ENCODE peak calls at places on chromosomes 3 and 15, in six cellular contexts. One of them, this sample, is unnamed.

GRCh38 chr3:111521881-111522280 is 20.1 kb upstream of the CD96 start:
- DNase-seq in A549: no peak
- DNase-seq in neural progenitor cell: no peak
- DNase-seq in mammary epithelial cell: no peak
- DNase-seq in trophoblast cell: no peak
- DNase-seq in IMR-90: peak; percentile 83
- DNase-seq in this sample: no peak

GRCh38 chr3:52005571-52005986 is 9.9 kb upstream of the RPL29 start:
- DNase-seq in A549: no peak
- DNase-seq in neural progenitor cell: peak; percentile 57
- DNase-seq in mammary epithelial cell: peak; percentile 63
- DNase-seq in trophoblast cell: no peak
- DNase-seq in IMR-90: peak; percentile 82
- DNase-seq in this sample: no peak

GRCh38 chr15:68821898-68822380 is 1.2 kb upstream of the ANP32A start:
- DNase-seq in A549: peak; percentile 31
- DNase-seq in neural progenitor cell: peak; percentile 45
- DNase-seq in mammary epithelial cell: peak; percentile 49
- DNase-seq in trophoblast cell: no peak
- DNase-seq in IMR-90: no peak
- DNase-seq in this sample: peak; percentile 8

GRCh38 chr3:42019953-42020260 is 58.0 kb upstream of the ULK4 start:
- DNase-seq in A549: no peak
- DNase-seq in neural progenitor cell: no peak
- DNase-seq in mammary epithelial cell: no peak
- DNase-seq in trophoblast cell: no peak
- DNase-seq in IMR-90: no peak
- DNase-seq in this sample: no peak

GRCh38 chr3:170725285-170725731 is 139.4 kb upstream of the SLC7A14 start:
- DNase-seq in A549: no peak
- DNase-seq in neural progenitor cell: no peak
- DNase-seq in mammary epithelial cell: no peak
- DNase-seq in trophoblast cell: no peak
- DNase-seq in IMR-90: peak; percentile 54
- DNase-seq in this sample: no peak

GRCh38 chr3:23620044-23620443 is 185.7 kb upstream of the UBE2E1 start:
- DNase-seq in A549: no peak
- DNase-seq in neural progenitor cell: no peak
- DNase-seq in mammary epithelial cell: peak; percentile 5
- DNase-seq in trophoblast cell: no peak
- DNase-seq in IMR-90: no peak
- DNase-seq in this sample: no peak

GRCh38 chr3:119880966-119881365 is 99.1 kb downstream of the NR1I2 start:
- DNase-seq in A549: no peak
- DNase-seq in neural progenitor cell: no peak
- DNase-seq in mammary epithelial cell: peak; percentile 13
- DNase-seq in trophoblast cell: no peak
- DNase-seq in IMR-90: peak; percentile 62
- DNase-seq in this sample: no peak

GRCh38 chr3:182983811-182984210 is 3.5 kb upstream of the DCUN1D1 start:
- DNase-seq in A549: no peak
- DNase-seq in neural progenitor cell: no peak
- DNase-seq in mammary epithelial cell: no peak
- DNase-seq in trophoblast cell: peak; percentile 84
- DNase-seq in IMR-90: peak; percentile 36
- DNase-seq in this sample: no peak

GRCh38 chr3:131194816-131195215 is 168.1 kb downstream of the NEK11 start:
- DNase-seq in A549: no peak
- DNase-seq in neural progenitor cell: no peak
- DNase-seq in mammary epithelial cell: no peak
- DNase-seq in trophoblast cell: peak; percentile 92
- DNase-seq in IMR-90: no peak
- DNase-seq in this sample: no peak

GRCh38 chr15:43541785-43542184 is 24.4 kb downstream of the MAP1A start:
- DNase-seq in A549: no peak
- DNase-seq in neural progenitor cell: no peak
- DNase-seq in mammary epithelial cell: no peak
- DNase-seq in trophoblast cell: peak; percentile 11
- DNase-seq in IMR-90: peak; percentile 30
- DNase-seq in this sample: no peak

GRCh38 chr3:194749631-194750271 is 64.1 kb downstream of the FAM43A start:
- DNase-seq in A549: no peak
- DNase-seq in neural progenitor cell: peak; percentile 50
- DNase-seq in mammary epithelial cell: no peak
- DNase-seq in trophoblast cell: no peak
- DNase-seq in IMR-90: no peak
- DNase-seq in this sample: no peak

GRCh38 chr3:101962055-101962454 is 112.7 kb downstream of the NFKBIZ start:
- DNase-seq in A549: no peak
- DNase-seq in neural progenitor cell: no peak
- DNase-seq in mammary epithelial cell: no peak
- DNase-seq in trophoblast cell: no peak
- DNase-seq in IMR-90: peak; percentile 59
- DNase-seq in this sample: no peak

GRCh38 chr3:25044762-25045161 is 383.3 kb upstream of the RARB start:
- DNase-seq in A549: no peak
- DNase-seq in neural progenitor cell: peak; percentile 3
- DNase-seq in mammary epithelial cell: no peak
- DNase-seq in trophoblast cell: no peak
- DNase-seq in IMR-90: no peak
- DNase-seq in this sample: no peak

GRCh38 chr3:4852780-4853748 is 126.2 kb upstream of the BHLHE40 start:
- DNase-seq in A549: no peak
- DNase-seq in neural progenitor cell: no peak
- DNase-seq in mammary epithelial cell: no peak
- DNase-seq in trophoblast cell: peak; percentile 47
- DNase-seq in IMR-90: no peak
- DNase-seq in this sample: peak; percentile 72

GRCh38 chr15:60718661-60719069 is 239.7 kb upstream of the ICE2 start:
- DNase-seq in A549: no peak
- DNase-seq in neural progenitor cell: no peak
- DNase-seq in mammary epithelial cell: no peak
- DNase-seq in trophoblast cell: no peak
- DNase-seq in IMR-90: no peak
- DNase-seq in this sample: no peak

GRCh38 chr15:39269821-39270220 is 311.1 kb upstream of the THBS1 start:
- DNase-seq in A549: no peak
- DNase-seq in neural progenitor cell: no peak
- DNase-seq in mammary epithelial cell: no peak
- DNase-seq in trophoblast cell: no peak
- DNase-seq in IMR-90: no peak
- DNase-seq in this sample: no peak

GRCh38 chr3:5510300-5510699 is 322.8 kb downstream of the EDEM1 start:
- DNase-seq in A549: no peak
- DNase-seq in neural progenitor cell: peak; percentile 3
- DNase-seq in mammary epithelial cell: no peak
- DNase-seq in trophoblast cell: no peak
- DNase-seq in IMR-90: no peak
- DNase-seq in this sample: no peak

GRCh38 chr15:77516786-77517185 is 96.1 kb downstream of the HMG20A start:
- DNase-seq in A549: no peak
- DNase-seq in neural progenitor cell: no peak
- DNase-seq in mammary epithelial cell: no peak
- DNase-seq in trophoblast cell: no peak
- DNase-seq in IMR-90: no peak
- DNase-seq in this sample: no peak

GRCh38 chr3:8872291-8872690 is 91.0 kb downstream of the RAD18 start:
- DNase-seq in A549: no peak
- DNase-seq in neural progenitor cell: no peak
- DNase-seq in mammary epithelial cell: no peak
- DNase-seq in trophoblast cell: no peak
- DNase-seq in IMR-90: no peak
- DNase-seq in this sample: no peak

GRCh38 chr3:102094523-102094922 is 245.2 kb downstream of the NFKBIZ start:
- DNase-seq in A549: no peak
- DNase-seq in neural progenitor cell: no peak
- DNase-seq in mammary epithelial cell: no peak
- DNase-seq in trophoblast cell: no peak
- DNase-seq in IMR-90: no peak
- DNase-seq in this sample: no peak

GRCh38 chr3:183698318-183698731 is 728 bp downstream of the YEATS2 start:
- DNase-seq in A549: peak; percentile 6
- DNase-seq in neural progenitor cell: peak; percentile 65
- DNase-seq in mammary epithelial cell: peak; percentile 35
- DNase-seq in trophoblast cell: no peak
- DNase-seq in IMR-90: peak; percentile 35
- DNase-seq in this sample: peak; percentile 34

GRCh38 chr15:89760303-89761008 is 9.4 kb upstream of the MESP1 start:
- DNase-seq in A549: peak; percentile 72
- DNase-seq in neural progenitor cell: peak; percentile 82
- DNase-seq in mammary epithelial cell: peak; percentile 68
- DNase-seq in trophoblast cell: peak; percentile 55
- DNase-seq in IMR-90: peak; percentile 57
- DNase-seq in this sample: no peak

GRCh38 chr15:55799287-55800212 is 56.6 kb upstream of the PRTG start:
- DNase-seq in A549: peak; percentile 63
- DNase-seq in neural progenitor cell: peak; percentile 80
- DNase-seq in mammary epithelial cell: no peak
- DNase-seq in trophoblast cell: peak; percentile 29
- DNase-seq in IMR-90: peak; percentile 52
- DNase-seq in this sample: peak; percentile 57
- H3K4me2 ChIP-seq in A549: no peak overlapping the region
- H3K4me2 ChIP-seq in neural progenitor cell: peak overlapping the region; percentile 33
- H3K4me2 ChIP-seq in mammary epithelial cell: no peak overlapping the region
- H3K4me2 ChIP-seq in trophoblast cell: no peak overlapping the region
- H3K4me2 ChIP-seq in IMR-90: no peak overlapping the region
- H3K4me2 ChIP-seq in this sample: no peak overlapping the region

DNA sequence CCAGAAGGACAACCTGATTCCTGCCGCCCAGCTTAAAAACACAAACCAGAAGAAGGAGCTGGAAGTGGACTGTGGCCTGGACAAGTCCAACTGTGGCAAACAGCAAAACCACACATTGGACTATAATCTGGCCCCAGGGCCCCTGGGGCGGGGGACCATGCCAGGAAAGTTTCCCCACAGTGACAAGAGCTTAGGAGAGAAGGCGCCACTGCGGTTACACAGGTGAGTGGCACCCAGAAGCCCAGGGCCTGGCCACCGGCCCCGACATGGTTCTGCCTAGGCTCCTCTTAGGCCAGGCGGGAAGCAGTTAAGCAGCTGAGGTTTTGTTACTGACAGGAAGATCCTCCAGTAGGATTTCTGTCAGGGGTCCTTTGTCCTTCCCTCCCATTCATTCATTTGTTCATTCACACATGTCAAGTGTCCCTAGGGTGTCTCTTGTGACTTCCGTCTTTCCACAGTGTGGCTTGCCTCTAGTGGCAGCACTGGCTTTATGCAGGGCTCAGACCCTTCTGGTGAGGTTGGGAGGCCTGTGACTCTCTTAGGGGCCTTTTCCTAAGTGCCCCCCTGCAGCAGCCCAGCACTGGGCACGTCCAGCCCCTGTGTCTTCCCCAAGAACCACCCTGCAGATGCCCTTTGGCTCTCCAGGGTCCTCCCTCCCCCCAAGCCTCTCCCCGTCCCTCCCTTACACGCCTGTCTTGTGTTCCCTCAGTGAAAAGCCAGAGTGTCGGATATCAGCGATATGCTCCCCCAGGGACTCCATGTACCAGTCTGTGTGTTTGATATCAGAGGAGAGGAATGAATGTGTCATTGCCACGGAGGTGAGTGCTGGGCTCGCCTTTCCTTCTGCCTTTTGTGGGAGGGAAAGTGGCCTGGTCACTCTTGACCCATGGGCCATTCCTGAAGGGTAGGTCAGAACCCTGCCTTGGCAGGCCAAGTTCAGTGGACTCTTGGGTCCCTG is 7.8 kb downstream of the DLL4 start:
- DNase-seq in A549: no peak
- DNase-seq in neural progenitor cell: peak; percentile 63
- DNase-seq in mammary epithelial cell: no peak
- DNase-seq in trophoblast cell: no peak
- DNase-seq in IMR-90: peak; percentile 74
- DNase-seq in this sample: no peak
- H3K4me2 ChIP-seq in A549: no peak overlapping the region
- H3K4me2 ChIP-seq in neural progenitor cell: no peak overlapping the region
- H3K4me2 ChIP-seq in mammary epithelial cell: no peak overlapping the region
- H3K4me2 ChIP-seq in trophoblast cell: no peak overlapping the region
- H3K4me2 ChIP-seq in IMR-90: peak overlapping the region; percentile 14
- H3K4me2 ChIP-seq in this sample: no peak overlapping the region

GRCh38 chr3:71131893-71132314 is 451.6 kb downstream of the FOXP1 start:
- DNase-seq in A549: no peak
- DNase-seq in neural progenitor cell: no peak
- DNase-seq in mammary epithelial cell: no peak
- DNase-seq in trophoblast cell: no peak
- DNase-seq in IMR-90: no peak
- DNase-seq in this sample: no peak

GRCh38 chr3:71131385-71131871 is 452.1 kb downstream of the FOXP1 start:
- DNase-seq in A549: no peak
- DNase-seq in neural progenitor cell: no peak
- DNase-seq in mammary epithelial cell: no peak
- DNase-seq in trophoblast cell: no peak
- DNase-seq in IMR-90: no peak
- DNase-seq in this sample: no peak

GRCh38 chr3:71130516-71131384 is 452.8 kb downstream of the FOXP1 start:
- DNase-seq in A549: peak; percentile 59
- DNase-seq in neural progenitor cell: peak; percentile 34
- DNase-seq in mammary epithelial cell: peak; percentile 59
- DNase-seq in trophoblast cell: no peak
- DNase-seq in IMR-90: peak; percentile 83
- DNase-seq in this sample: no peak

GRCh38 chr3:71128951-71129350 is 454.6 kb downstream of the FOXP1 start:
- DNase-seq in A549: no peak
- DNase-seq in neural progenitor cell: no peak
- DNase-seq in mammary epithelial cell: no peak
- DNase-seq in trophoblast cell: no peak
- DNase-seq in IMR-90: no peak
- DNase-seq in this sample: no peak

GRCh38 chr3:71129611-71130515 is 453.7 kb downstream of the FOXP1 start:
- DNase-seq in A549: peak; percentile 47
- DNase-seq in neural progenitor cell: no peak
- DNase-seq in mammary epithelial cell: peak; percentile 24
- DNase-seq in trophoblast cell: no peak
- DNase-seq in IMR-90: peak; percentile 60
- DNase-seq in this sample: no peak
- H3K4me2 ChIP-seq in A549: peak overlapping the region; percentile 81
- H3K4me2 ChIP-seq in neural progenitor cell: peak overlapping the region; percentile 68
- H3K4me2 ChIP-seq in mammary epithelial cell: peak overlapping the region; percentile 77
- H3K4me2 ChIP-seq in trophoblast cell: peak overlapping the region; percentile 52
- H3K4me2 ChIP-seq in IMR-90: peak overlapping the region; percentile 89
- H3K4me2 ChIP-seq in this sample: no peak overlapping the region

GRCh38 chr15:35752134-35752466 is 206.1 kb upstream of the DPH6 start:
- DNase-seq in A549: no peak
- DNase-seq in neural progenitor cell: no peak
- DNase-seq in mammary epithelial cell: no peak
- DNase-seq in trophoblast cell: no peak
- DNase-seq in IMR-90: no peak
- DNase-seq in this sample: no peak

GRCh38 chr15:35751421-35752133 is 205.6 kb upstream of the DPH6 start:
- DNase-seq in A549: peak; percentile 68
- DNase-seq in neural progenitor cell: peak; percentile 88
- DNase-seq in mammary epithelial cell: peak; percentile 57
- DNase-seq in trophoblast cell: peak; percentile 40
- DNase-seq in IMR-90: peak; percentile 78
- DNase-seq in this sample: peak; percentile 54

GRCh38 chr15:35755237-35755802 is 209.4 kb upstream of the DPH6 start:
- DNase-seq in A549: no peak
- DNase-seq in neural progenitor cell: no peak
- DNase-seq in mammary epithelial cell: no peak
- DNase-seq in trophoblast cell: no peak
- DNase-seq in IMR-90: no peak
- DNase-seq in this sample: no peak

GRCh38 chr15:35756588-35756987 is 210.6 kb upstream of the DPH6 start:
- DNase-seq in A549: no peak
- DNase-seq in neural progenitor cell: no peak
- DNase-seq in mammary epithelial cell: no peak
- DNase-seq in trophoblast cell: no peak
- DNase-seq in IMR-90: no peak
- DNase-seq in this sample: no peak

GRCh38 chr15:35753486-35753885 is 207.5 kb upstream of the DPH6 start:
- DNase-seq in A549: no peak
- DNase-seq in neural progenitor cell: no peak
- DNase-seq in mammary epithelial cell: peak; percentile 62
- DNase-seq in trophoblast cell: no peak
- DNase-seq in IMR-90: peak; percentile 68
- DNase-seq in this sample: no peak
- H3K4me2 ChIP-seq in A549: no peak overlapping the region
- H3K4me2 ChIP-seq in neural progenitor cell: no peak overlapping the region
- H3K4me2 ChIP-seq in mammary epithelial cell: no peak overlapping the region
- H3K4me2 ChIP-seq in trophoblast cell: no peak overlapping the region
- H3K4me2 ChIP-seq in IMR-90: no peak overlapping the region
- H3K4me2 ChIP-seq in this sample: no peak overlapping the region

This sample was measured in PC-9.